ENCODE peak calls at places on chromosome 22, in nine cellular contexts. G is K562, D is BE2C, X is fibroblast of lung, U is HFFc6, J is OCI-M1, T is NCI-H460, E is Calu3, C is colonic mucosa. L is an unnamed sample.

GRCh38 chr22:39666495-39666894 is 95.9 kb downstream of the CACNA1I start:
- DNase-seq in X (no peak), T (no peak), G (no peak), D (no peak), J (no peak), E (no peak), U (no peak), C (no peak), L (no peak)

GRCh38 chr22:47340851-47341436 is 578.5 kb downstream of the TBC1D22A start:
- DNase-seq in G (no peak), C (no peak), T (no peak), E (no peak), U (no peak), D (no peak), J (no peak), X (no peak), L (peak)

GRCh38 chr22:37725551-37726239 is 28.8 kb downstream of the TRIOBP start:
- DNase-seq in C (no peak), U (no peak), G (no peak), D (no peak), J (no peak), E (no peak), T (no peak), X (no peak), L (no peak)

GRCh38 chr22:35612903-35613302 is 4.2 kb downstream of the MB start:
- DNase-seq in X (no peak), T (no peak), G (no peak), C (no peak), J (no peak), D (no peak), U (no peak), E (no peak), L (no peak)

GRCh38 chr22:49977578-49977977 is 17.0 kb downstream of the PIM3 start:
- DNase-seq in T (no peak), G (no peak), D (no peak), U (no peak), J (no peak), C (no peak), E (no peak), X (no peak), L (no peak)

GRCh38 chr22:38262051-38262795 is 10.6 kb downstream of the TMEM184B start:
- DNase-seq in E (peak), X (no peak), T (no peak), C (peak), U (no peak), G (peak), D (peak), J (peak), L (peak)

GRCh38 chr22:38725900-38726655 is 20.3 kb downstream of the GTPBP1 start:
- DNase-seq in D (no peak), J (no peak), U (no peak), C (no peak), E (no peak), G (no peak), T (no peak), X (no peak), L (no peak)

GRCh38 chr22:39276461-39277134 is 31.8 kb upstream of the PDGFB start:
- DNase-seq in T (no peak), U (no peak), G (no peak), X (no peak), D (no peak), J (no peak), E (no peak), C (no peak), L (no peak)

GRCh38 chr22:44550666-44551491 is 52.8 kb upstream of the RTL6 start:
- DNase-seq in E (no peak), X (peak), J (peak), D (no peak), U (peak), T (peak), C (peak), G (no peak), L (peak)

GRCh38 chr22:46359362-46359761 is 23.8 kb downstream of the TRMU start:
- DNase-seq in J (no peak), E (no peak), D (no peak), G (no peak), C (no peak), U (no peak), X (no peak), T (no peak), L (no peak)